ENCODE peak calls at places on chromosomes 16 and 17, in nine cellular contexts. One of them, this sample, is unnamed.

GRCh38 chr16:85396879-85397871 is 215.9 kb upstream of the GSE1 start:
- ATAC-seq in activated CD8-positive, alpha-beta T cell treated with anti-CD3 and anti-CD28 coated beads, Interleukin-2, amount 10 ng/mL, durations not matched to agents 7 days and 5 days: no peak
- ATAC-seq in stimulated activated naive B cell treated with anti-CD40 and anti-IgM and Interleukin-4, amounts not matched to agents 10 μg/mL and 1 μg/mL and 100 μg/mL, for 72 hours: peak
- ATAC-seq in activated CD8-positive, alpha-beta memory T cell treated with anti-CD3 and anti-CD28 coated beads, Interleukin-2, amount 10 ng/mL, durations not matched to agents 7 days and 5 days: no peak
- ATAC-seq in pancreas: peak
- ATAC-seq in left cardiac atrium: no peak
- ATAC-seq in activated naive CD8-positive, alpha-beta T cell treated with anti-CD3 and anti-CD28 coated beads, Interleukin-2, amount 50 U/mL, for 24 hours: peak
- ATAC-seq in effector memory CD8-positive, alpha-beta T cell: no peak
- ATAC-seq in naive thymus-derived CD4-positive, alpha-beta T cell: no peak
- ATAC-seq in this sample: peak

GRCh38 chr17:29070795-29071194 is 27.9 kb downstream of the PIPOX start:
- ATAC-seq in activated naive CD8-positive, alpha-beta T cell treated with anti-CD3 and anti-CD28 coated beads, Interleukin-2, amount 50 U/mL, for 24 hours: no peak
- ATAC-seq in stimulated activated naive B cell treated with anti-CD40 and anti-IgM and Interleukin-4, amounts not matched to agents 10 μg/mL and 1 μg/mL and 100 μg/mL, for 72 hours: no peak
- ATAC-seq in effector memory CD8-positive, alpha-beta T cell: no peak
- ATAC-seq in left cardiac atrium: no peak
- ATAC-seq in activated CD8-positive, alpha-beta T cell treated with anti-CD3 and anti-CD28 coated beads, Interleukin-2, amount 10 ng/mL, durations not matched to agents 7 days and 5 days: no peak
- ATAC-seq in naive thymus-derived CD4-positive, alpha-beta T cell: no peak
- ATAC-seq in activated CD8-positive, alpha-beta memory T cell treated with anti-CD3 and anti-CD28 coated beads, Interleukin-2, amount 10 ng/mL, durations not matched to agents 7 days and 5 days: no peak
- ATAC-seq in pancreas: no peak
- ATAC-seq in this sample: no peak

GRCh38 chr16:89346869-89347268 is 129.4 kb downstream of the ZNF778 start:
- ATAC-seq in activated CD8-positive, alpha-beta T cell treated with anti-CD3 and anti-CD28 coated beads, Interleukin-2, amount 10 ng/mL, durations not matched to agents 7 days and 5 days: no peak
- ATAC-seq in activated naive CD8-positive, alpha-beta T cell treated with anti-CD3 and anti-CD28 coated beads, Interleukin-2, amount 50 U/mL, for 24 hours: no peak
- ATAC-seq in left cardiac atrium: no peak
- ATAC-seq in naive thymus-derived CD4-positive, alpha-beta T cell: no peak
- ATAC-seq in pancreas: no peak
- ATAC-seq in effector memory CD8-positive, alpha-beta T cell: no peak
- ATAC-seq in activated CD8-positive, alpha-beta memory T cell treated with anti-CD3 and anti-CD28 coated beads, Interleukin-2, amount 10 ng/mL, durations not matched to agents 7 days and 5 days: no peak
- ATAC-seq in stimulated activated naive B cell treated with anti-CD40 and anti-IgM and Interleukin-4, amounts not matched to agents 10 μg/mL and 1 μg/mL and 100 μg/mL, for 72 hours: no peak
- ATAC-seq in this sample: no peak

GRCh38 chr17:73151888-73152633 is 12.7 kb upstream of the SSTR2 start:
- ATAC-seq in activated naive CD8-positive, alpha-beta T cell treated with anti-CD3 and anti-CD28 coated beads, Interleukin-2, amount 50 U/mL, for 24 hours: peak
- ATAC-seq in stimulated activated naive B cell treated with anti-CD40 and anti-IgM and Interleukin-4, amounts not matched to agents 10 μg/mL and 1 μg/mL and 100 μg/mL, for 72 hours: peak
- ATAC-seq in activated CD8-positive, alpha-beta memory T cell treated with anti-CD3 and anti-CD28 coated beads, Interleukin-2, amount 10 ng/mL, durations not matched to agents 7 days and 5 days: no peak
- ATAC-seq in activated CD8-positive, alpha-beta T cell treated with anti-CD3 and anti-CD28 coated beads, Interleukin-2, amount 10 ng/mL, durations not matched to agents 7 days and 5 days: no peak
- ATAC-seq in pancreas: peak
- ATAC-seq in naive thymus-derived CD4-positive, alpha-beta T cell: peak
- ATAC-seq in left cardiac atrium: no peak
- ATAC-seq in effector memory CD8-positive, alpha-beta T cell: no peak
- ATAC-seq in this sample: peak

GRCh38 chr17:1999557-2000251 is 25.4 kb downstream of the RTN4RL1 start:
- ATAC-seq in effector memory CD8-positive, alpha-beta T cell: no peak
- ATAC-seq in naive thymus-derived CD4-positive, alpha-beta T cell: no peak
- ATAC-seq in activated CD8-positive, alpha-beta memory T cell treated with anti-CD3 and anti-CD28 coated beads, Interleukin-2, amount 10 ng/mL, durations not matched to agents 7 days and 5 days: no peak
- ATAC-seq in stimulated activated naive B cell treated with anti-CD40 and anti-IgM and Interleukin-4, amounts not matched to agents 10 μg/mL and 1 μg/mL and 100 μg/mL, for 72 hours: no peak
- ATAC-seq in activated CD8-positive, alpha-beta T cell treated with anti-CD3 and anti-CD28 coated beads, Interleukin-2, amount 10 ng/mL, durations not matched to agents 7 days and 5 days: no peak
- ATAC-seq in left cardiac atrium: peak
- ATAC-seq in pancreas: peak
- ATAC-seq in activated naive CD8-positive, alpha-beta T cell treated with anti-CD3 and anti-CD28 coated beads, Interleukin-2, amount 50 U/mL, for 24 hours: peak
- ATAC-seq in this sample: no peak

GRCh38 chr16:81493755-81494433 is 49.3 kb downstream of the CMIP start:
- ATAC-seq in activated naive CD8-positive, alpha-beta T cell treated with anti-CD3 and anti-CD28 coated beads, Interleukin-2, amount 50 U/mL, for 24 hours: peak
- ATAC-seq in stimulated activated naive B cell treated with anti-CD40 and anti-IgM and Interleukin-4, amounts not matched to agents 10 μg/mL and 1 μg/mL and 100 μg/mL, for 72 hours: peak
- ATAC-seq in activated CD8-positive, alpha-beta memory T cell treated with anti-CD3 and anti-CD28 coated beads, Interleukin-2, amount 10 ng/mL, durations not matched to agents 7 days and 5 days: no peak
- ATAC-seq in naive thymus-derived CD4-positive, alpha-beta T cell: peak
- ATAC-seq in pancreas: peak
- ATAC-seq in left cardiac atrium: peak
- ATAC-seq in effector memory CD8-positive, alpha-beta T cell: peak
- ATAC-seq in activated CD8-positive, alpha-beta T cell treated with anti-CD3 and anti-CD28 coated beads, Interleukin-2, amount 10 ng/mL, durations not matched to agents 7 days and 5 days: peak
- ATAC-seq in this sample: no peak

GRCh38 chr17:15171433-15172047 is 93.6 kb downstream of the PMP22 start:
- ATAC-seq in activated CD8-positive, alpha-beta T cell treated with anti-CD3 and anti-CD28 coated beads, Interleukin-2, amount 10 ng/mL, durations not matched to agents 7 days and 5 days: no peak
- ATAC-seq in effector memory CD8-positive, alpha-beta T cell: no peak
- ATAC-seq in left cardiac atrium: peak
- ATAC-seq in activated CD8-positive, alpha-beta memory T cell treated with anti-CD3 and anti-CD28 coated beads, Interleukin-2, amount 10 ng/mL, durations not matched to agents 7 days and 5 days: no peak
- ATAC-seq in naive thymus-derived CD4-positive, alpha-beta T cell: peak
- ATAC-seq in activated naive CD8-positive, alpha-beta T cell treated with anti-CD3 and anti-CD28 coated beads, Interleukin-2, amount 50 U/mL, for 24 hours: no peak
- ATAC-seq in stimulated activated naive B cell treated with anti-CD40 and anti-IgM and Interleukin-4, amounts not matched to agents 10 μg/mL and 1 μg/mL and 100 μg/mL, for 72 hours: peak
- ATAC-seq in pancreas: peak
- ATAC-seq in this sample: no peak

GRCh38 chr17:30458371-30458770 is 18.8 kb upstream of the GOSR1 start:
- ATAC-seq in left cardiac atrium: no peak
- ATAC-seq in activated CD8-positive, alpha-beta T cell treated with anti-CD3 and anti-CD28 coated beads, Interleukin-2, amount 10 ng/mL, durations not matched to agents 7 days and 5 days: no peak
- ATAC-seq in effector memory CD8-positive, alpha-beta T cell: no peak
- ATAC-seq in stimulated activated naive B cell treated with anti-CD40 and anti-IgM and Interleukin-4, amounts not matched to agents 10 μg/mL and 1 μg/mL and 100 μg/mL, for 72 hours: no peak
- ATAC-seq in pancreas: no peak
- ATAC-seq in activated CD8-positive, alpha-beta memory T cell treated with anti-CD3 and anti-CD28 coated beads, Interleukin-2, amount 10 ng/mL, durations not matched to agents 7 days and 5 days: no peak
- ATAC-seq in activated naive CD8-positive, alpha-beta T cell treated with anti-CD3 and anti-CD28 coated beads, Interleukin-2, amount 50 U/mL, for 24 hours: no peak
- ATAC-seq in naive thymus-derived CD4-positive, alpha-beta T cell: no peak
- ATAC-seq in this sample: no peak

GRCh38 chr17:63537991-63538692 is 12.1 kb upstream of the DCAF7 start:
- ATAC-seq in activated naive CD8-positive, alpha-beta T cell treated with anti-CD3 and anti-CD28 coated beads, Interleukin-2, amount 50 U/mL, for 24 hours: peak
- ATAC-seq in pancreas: no peak
- ATAC-seq in activated CD8-positive, alpha-beta memory T cell treated with anti-CD3 and anti-CD28 coated beads, Interleukin-2, amount 10 ng/mL, durations not matched to agents 7 days and 5 days: peak
- ATAC-seq in activated CD8-positive, alpha-beta T cell treated with anti-CD3 and anti-CD28 coated beads, Interleukin-2, amount 10 ng/mL, durations not matched to agents 7 days and 5 days: peak
- ATAC-seq in stimulated activated naive B cell treated with anti-CD40 and anti-IgM and Interleukin-4, amounts not matched to agents 10 μg/mL and 1 μg/mL and 100 μg/mL, for 72 hours: peak
- ATAC-seq in left cardiac atrium: peak
- ATAC-seq in effector memory CD8-positive, alpha-beta T cell: peak
- ATAC-seq in naive thymus-derived CD4-positive, alpha-beta T cell: no peak
- ATAC-seq in this sample: peak

GRCh38 chr17:43434902-43435319 is 36.1 kb downstream of the ARL4D start:
- ATAC-seq in activated CD8-positive, alpha-beta memory T cell treated with anti-CD3 and anti-CD28 coated beads, Interleukin-2, amount 10 ng/mL, durations not matched to agents 7 days and 5 days: no peak
- ATAC-seq in pancreas: no peak
- ATAC-seq in activated naive CD8-positive, alpha-beta T cell treated with anti-CD3 and anti-CD28 coated beads, Interleukin-2, amount 50 U/mL, for 24 hours: no peak
- ATAC-seq in activated CD8-positive, alpha-beta T cell treated with anti-CD3 and anti-CD28 coated beads, Interleukin-2, amount 10 ng/mL, durations not matched to agents 7 days and 5 days: no peak
- ATAC-seq in left cardiac atrium: no peak
- ATAC-seq in effector memory CD8-positive, alpha-beta T cell: no peak
- ATAC-seq in stimulated activated naive B cell treated with anti-CD40 and anti-IgM and Interleukin-4, amounts not matched to agents 10 μg/mL and 1 μg/mL and 100 μg/mL, for 72 hours: no peak
- ATAC-seq in naive thymus-derived CD4-positive, alpha-beta T cell: no peak
- ATAC-seq in this sample: no peak

GRCh38 chr17:74920679-74921044 is 2.4 kb downstream of the USH1G start:
- ATAC-seq in activated CD8-positive, alpha-beta T cell treated with anti-CD3 and anti-CD28 coated beads, Interleukin-2, amount 10 ng/mL, durations not matched to agents 7 days and 5 days: no peak
- ATAC-seq in pancreas: peak
- ATAC-seq in activated naive CD8-positive, alpha-beta T cell treated with anti-CD3 and anti-CD28 coated beads, Interleukin-2, amount 50 U/mL, for 24 hours: no peak
- ATAC-seq in stimulated activated naive B cell treated with anti-CD40 and anti-IgM and Interleukin-4, amounts not matched to agents 10 μg/mL and 1 μg/mL and 100 μg/mL, for 72 hours: no peak
- ATAC-seq in naive thymus-derived CD4-positive, alpha-beta T cell: no peak
- ATAC-seq in activated CD8-positive, alpha-beta memory T cell treated with anti-CD3 and anti-CD28 coated beads, Interleukin-2, amount 10 ng/mL, durations not matched to agents 7 days and 5 days: no peak
- ATAC-seq in left cardiac atrium: no peak
- ATAC-seq in effector memory CD8-positive, alpha-beta T cell: no peak
- ATAC-seq in this sample: no peak

This sample was measured in stimulated activated memory B cell treated with anti-CD40 and anti-IgM and Interleukin-4, amounts not matched to agents 10 μg/mL and 1 μg/mL and 100 μg/mL, for 72 hours.